ENCODE peak calls at places on chromosome 15, in six cellular contexts. Q is GM20000, G is H9, P is neural progenitor cell, X is brain microvascular endothelial cell, U is stomach. C is an unnamed sample.

GRCh38 chr15:33964665-33965040 is 3.6 kb upstream of the CHRM5 start:
- DNase-seq in U (no peak), Q (no peak), X (no peak), G (no peak), P (no peak), C (no peak)

GRCh38 chr15:63848881-63849551 is 15.3 kb upstream of the HERC1 start:
- DNase-seq in X (no peak), Q (no peak), G (no peak), U (no peak), P (no peak), C (no peak)

GRCh38 chr15:29596266-29596665 is 226.0 kb downstream of the TJP1 start:
- DNase-seq in Q (no peak), P (no peak), G (no peak), U (no peak), X (peak; percentile 79), C (no peak)

GRCh38 chr15:60720493-60721231 is 241.7 kb upstream of the ICE2 start:
- DNase-seq in P (no peak), G (no peak), Q (peak; percentile 27), X (no peak), U (no peak), C (peak; percentile 85)

GRCh38 chr15:89164712-89165211 is 56.6 kb downstream of the RLBP1 start:
- DNase-seq in X (no peak), P (no peak), U (no peak), Q (no peak), G (no peak), C (no peak)

GRCh38 chr15:41546846-41547786 is 3.1 kb upstream of the RPAP1 start:
- DNase-seq in U (no peak), G (no peak), P (no peak), X (peak; percentile 65), Q (no peak), C (no peak)

GRCh38 chr15:63221346-63221745 is 31.9 kb downstream of the RAB8B start:
- DNase-seq in P (no peak), Q (no peak), G (no peak), U (no peak), X (no peak), C (no peak)

GRCh38 chr15:88646951-88647350 is 8.1 kb downstream of the ISG20 start:
- DNase-seq in G (peak; percentile 17), U (peak; percentile 22), Q (no peak), P (no peak), X (no peak), C (peak; percentile 0)

GRCh38 chr15:88257311-88257901 is 867 bp upstream of the NTRK3 start:
- DNase-seq in X (no peak), Q (no peak), P (peak; percentile 45), G (peak; percentile 47), U (no peak), C (peak; percentile 49)

GRCh38 chr15:51281368-51281967 is 56.9 kb downstream of the CYP19A1 start:
- DNase-seq in G (peak; percentile 74), X (peak; percentile 47), P (peak; percentile 74), Q (peak; percentile 71), U (peak; percentile 64), C (peak; percentile 47)

GRCh38 chr15:68783226-68784054 is 37.3 kb downstream of the ANP32A start:
- DNase-seq in X (no peak), P (peak; percentile 53), G (peak; percentile 80), Q (peak; percentile 61), U (peak; percentile 77), C (peak; percentile 79)

GRCh38 chr15:52042051-52042851 is 23.2 kb downstream of the MAPK6 start:
- DNase-seq in X (no peak), G (no peak), P (no peak), Q (no peak), U (no peak), C (no peak)

GRCh38 chr15:90200534-90201139 is 493 bp upstream of the SEMA4B start:
- DNase-seq in U (no peak), P (no peak), Q (no peak), X (no peak), G (no peak), C (no peak)

GRCh38 chr15:47431501-47431900 is 285.8 kb upstream of the SEMA6D start:
- DNase-seq in G (no peak), U (no peak), P (no peak), X (peak; percentile 98), Q (no peak), C (no peak)

GRCh38 chr15:69172854-69173253 is 12.4 kb downstream of the GLCE start:
- DNase-seq in Q (no peak), X (no peak), U (no peak), G (no peak), P (no peak), C (no peak)

GRCh38 chr15:38012894-38013293 is 78.5 kb downstream of the TMCO5A start:
- DNase-seq in U (no peak), X (no peak), G (no peak), P (no peak), Q (no peak), C (no peak)

GRCh38 chr15:89496155-89497098 is at the start of gene RHCG:
- DNase-seq in G (peak; percentile 92), Q (peak; percentile 59), U (no peak), P (peak; percentile 77), X (peak; percentile 41), C (peak; percentile 39)

GRCh38 chr15:68768321-68768720 is 52.4 kb downstream of the ANP32A start:
- DNase-seq in G (no peak), Q (no peak), P (no peak), X (no peak), U (no peak), C (no peak)

GRCh38 chr15:63077952-63078351 is 35.4 kb downstream of the TPM1 start:
- DNase-seq in Q (no peak), P (peak; percentile 40), U (no peak), X (no peak), G (no peak), C (no peak)

DNA sequence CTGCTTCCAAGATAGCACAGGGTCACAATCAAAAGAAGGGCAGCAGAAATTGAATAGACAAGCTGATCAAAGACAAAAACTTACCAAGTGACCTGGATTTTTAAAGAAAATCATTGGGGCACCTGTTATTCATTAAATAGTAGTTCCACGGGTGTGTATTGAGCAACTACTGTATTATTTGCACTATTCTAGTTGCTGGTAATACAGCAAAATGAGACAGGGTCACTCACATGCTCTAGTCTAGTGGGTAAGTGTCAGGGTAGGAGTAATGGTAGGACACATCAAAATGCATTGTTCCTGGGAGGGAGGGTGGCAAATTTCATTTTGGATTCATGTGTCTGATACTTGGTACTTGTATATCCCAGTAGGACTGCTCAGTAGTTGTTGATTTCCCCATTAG is 127.9 kb downstream of the SQOR start:
- DNase-seq in P (no peak), Q (no peak), G (no peak), X (no peak), U (no peak), C (no peak)
- TF ChIP-seq CTCF in P (no peak), Q (no peak), G (no peak), X (no peak), U (no peak), C (no peak)

DNA sequence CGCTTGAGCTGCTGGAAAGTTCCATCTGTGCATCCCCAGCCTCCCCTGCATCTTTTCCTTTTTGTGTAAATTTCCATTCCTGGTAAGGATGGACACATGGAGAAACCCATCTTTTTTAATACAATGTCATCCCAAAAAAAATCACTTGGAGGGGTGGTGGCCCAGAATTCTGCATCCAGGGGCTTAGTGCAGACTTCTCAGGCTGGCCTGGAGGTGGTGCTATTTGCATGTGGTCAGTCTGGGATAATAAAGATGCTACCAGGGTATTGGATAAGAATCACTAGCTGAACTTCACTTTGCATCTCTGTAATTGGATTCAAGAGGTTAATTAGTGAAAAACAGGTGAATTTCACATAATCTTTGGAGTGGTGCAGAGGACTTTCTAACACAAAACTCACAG is 1.8 kb upstream of the ZSCAN2 start:
- DNase-seq in U (peak; percentile 37), Q (peak; percentile 50), P (peak; percentile 60), G (peak; percentile 64), X (peak; percentile 58), C (peak; percentile 51)
- TF ChIP-seq CTCF in U (no peak), Q (peak; percentile 57), P (peak; percentile 74), G (peak; percentile 85), X (peak; percentile 86), C (peak; percentile 72)

GRCh38 chr15:78006567-78007205 is 70.8 kb downstream of the TBC1D2B start:
- DNase-seq in Q (no peak), P (no peak), U (peak; percentile 94), G (no peak), X (no peak), C (no peak)

GRCh38 chr15:78004222-78004727 is 73.2 kb downstream of the TBC1D2B start:
- DNase-seq in X (no peak), Q (peak; percentile 66), G (no peak), U (no peak), P (peak; percentile 23), C (no peak)

GRCh38 chr15:78003539-78004008 is 73.9 kb downstream of the TBC1D2B start:
- DNase-seq in P (peak; percentile 44), X (no peak), Q (no peak), G (peak; percentile 36), U (peak; percentile 65), C (no peak)

GRCh38 chr15:78002996-78003395 is 74.5 kb downstream of the TBC1D2B start:
- DNase-seq in Q (no peak), X (no peak), P (no peak), U (no peak), G (no peak), C (no peak)

DNA sequence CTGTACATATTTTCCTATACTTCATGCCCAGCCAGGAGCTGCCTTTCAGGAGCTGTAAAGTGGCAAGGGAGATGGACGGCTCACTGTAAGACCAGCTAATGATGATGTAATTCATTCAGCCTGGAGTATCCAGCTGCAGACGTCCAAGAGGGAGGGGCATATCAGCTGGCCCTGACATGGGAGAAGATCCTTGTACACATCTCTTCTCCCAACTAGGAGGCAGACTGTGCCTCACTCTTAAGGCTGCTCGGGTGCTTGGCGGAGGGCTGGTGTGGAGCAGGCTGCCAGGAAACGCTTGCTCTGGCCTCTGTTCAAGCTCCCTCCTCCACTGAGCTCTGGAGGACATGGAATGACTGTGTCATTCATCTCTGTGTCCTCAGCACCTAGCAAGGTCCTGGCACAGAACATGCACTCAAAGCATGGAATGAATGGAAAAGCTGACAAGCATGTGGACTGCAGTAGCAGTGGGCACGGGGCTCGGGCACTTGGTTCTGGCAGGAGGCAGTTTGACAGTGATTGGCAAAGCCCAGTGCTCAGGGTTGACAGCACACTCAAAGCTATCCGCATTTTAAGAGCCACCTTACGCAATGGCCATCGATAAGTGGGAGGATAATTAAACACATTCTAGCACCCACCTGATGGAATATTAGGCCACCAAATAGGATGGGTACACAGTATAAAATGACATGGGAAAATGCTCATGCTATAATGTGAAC is 72.4 kb downstream of the TBC1D2B start:
- DNase-seq in Q (no peak), G (no peak), P (no peak), X (peak; percentile 80), U (peak; percentile 84), C (no peak)
- TF ChIP-seq CTCF in Q (no peak), G (no peak), P (no peak), X (peak; percentile 43), U (no peak), C (no peak)

DNA sequence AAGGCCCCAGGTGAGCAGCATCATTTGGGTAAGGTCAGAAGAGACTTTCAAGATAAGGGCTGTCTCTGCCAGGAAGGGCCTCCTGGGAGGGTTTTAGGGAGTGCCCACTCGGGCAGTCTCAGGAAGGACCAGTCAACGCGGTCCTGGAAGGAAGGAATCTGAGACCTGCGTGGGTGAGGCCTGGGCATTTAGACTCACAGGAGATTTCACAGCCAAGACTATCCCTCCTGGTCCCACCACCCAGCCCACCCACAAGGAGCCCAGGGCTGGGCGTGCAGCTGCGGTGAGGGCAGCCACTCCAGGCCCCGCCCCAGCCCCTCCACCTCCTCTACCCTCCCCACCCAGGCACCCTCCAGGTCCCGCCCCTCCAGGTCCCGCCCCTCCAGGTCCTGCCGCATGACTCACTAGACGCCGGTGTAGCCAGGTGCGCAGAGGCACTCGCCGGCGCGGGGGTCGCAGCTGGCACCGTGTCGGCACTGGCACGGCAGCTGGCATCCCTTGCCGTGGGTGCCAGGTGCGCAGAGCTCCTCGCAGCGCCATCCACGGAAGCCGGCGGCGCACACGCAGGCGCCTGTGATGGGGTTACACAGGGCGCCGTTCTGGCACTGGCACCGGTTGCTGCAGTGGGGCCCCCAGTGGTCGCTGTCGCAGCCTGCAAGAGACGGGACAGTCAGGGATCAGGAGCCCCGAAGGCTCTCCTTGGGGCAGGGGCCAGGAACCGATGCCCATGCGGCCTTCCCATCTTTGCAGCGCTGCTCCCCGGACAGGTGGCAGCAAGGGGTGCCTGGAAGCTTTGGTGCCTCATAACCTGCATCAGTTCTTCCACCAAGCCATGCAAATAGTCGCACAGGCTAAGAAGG is 112.8 kb downstream of the RAB11A start:
- DNase-seq in X (no peak), P (peak; percentile 83), G (peak; percentile 93), U (peak; percentile 64), Q (peak; percentile 73), C (peak; percentile 76)
- TF ChIP-seq CTCF in X (peak; percentile 11), P (peak; percentile 66), G (peak; percentile 70), U (no peak), Q (peak; percentile 35), C (peak; percentile 49)